ENCODE peak calls at places on chromosomes 6 and 20, in nine cellular contexts. H, O, Z, F, M, N, J, I and L are unnamed samples.

GRCh38 chr6:11711994-11712698 is 66.5 kb downstream of the ADTRP start:
- DNase-seq in H (no peak), O (no peak), Z (no peak), F (no peak), M (no peak), N (no peak), J (no peak), I (no peak), L (peak)

GRCh38 chr20:58393299-58393698 is 4.3 kb downstream of the VAPB start:
- DNase-seq in H (no peak), O (no peak), Z (no peak), F (no peak), M (peak), N (no peak), J (peak), I (no peak), L (no peak)

GRCh38 chr6:110542311-110543024 is 66.1 kb upstream of the SLC22A16 start:
- DNase-seq in H (no peak), O (no peak), Z (peak), F (no peak), M (no peak), N (no peak), J (no peak), I (no peak), L (no peak)

GRCh38 chr6:149316740-149317655 is 514 bp upstream of the TAB2 start:
- DNase-seq in H (peak), O (peak), Z (peak), F (peak), M (peak), N (peak), J (peak), I (peak), L (peak)

GRCh38 chr20:60297649-60298048 is 339.4 kb downstream of the CDH26 start:
- DNase-seq in H (peak), O (no peak), Z (no peak), F (no peak), M (no peak), N (no peak), J (no peak), I (peak), L (no peak)

GRCh38 chr20:23161968-23162696 is 76.0 kb upstream of the CD93 start:
- DNase-seq in H (peak), O (no peak), Z (no peak), F (peak), M (peak), N (peak), J (no peak), I (peak), L (peak)

GRCh38 chr20:38315290-38315966 is 11.5 kb downstream of the BPI start:
- DNase-seq in H (peak), O (no peak), Z (no peak), F (no peak), M (no peak), N (no peak), J (peak), I (no peak), L (peak)

GRCh38 chr6:109455161-109455501 is 441 bp downstream of the MICAL1 start:
- DNase-seq in H (no peak), O (no peak), Z (no peak), F (no peak), M (no peak), N (no peak), J (no peak), I (no peak), L (no peak)

GRCh38 chr20:14879020-14879697 is 541.7 kb upstream of the FLRT3 start:
- DNase-seq in H (no peak), O (peak), Z (no peak), F (no peak), M (peak), N (no peak), J (no peak), I (peak), L (peak)

GRCh38 chr6:152635949-152636674 is 1.1 kb downstream of the SYNE1 start:
- DNase-seq in H (no peak), O (no peak), Z (no peak), F (no peak), M (peak), N (no peak), J (peak), I (no peak), L (no peak)

GRCh38 chr6:45625191-45625664 is 247.5 kb upstream of the SUPT3H start:
- DNase-seq in H (no peak), O (no peak), Z (no peak), F (no peak), M (peak), N (no peak), J (peak), I (no peak), L (peak)

GRCh38 chr6:157092736-157093135 is 230.6 kb downstream of the TMEM242 start:
- DNase-seq in H (no peak), O (no peak), Z (no peak), F (no peak), M (no peak), N (no peak), J (no peak), I (no peak), L (no peak)

GRCh38 chr6:108966855-108967755 is 118.9 kb downstream of the ARMC2 start:
- DNase-seq in H (peak), O (no peak), Z (no peak), F (no peak), M (peak), N (no peak), J (no peak), I (peak), L (no peak)

GRCh38 chr6:144158133-144158532 is 7.8 kb downstream of the STX11 start:
- DNase-seq in H (no peak), O (no peak), Z (no peak), F (no peak), M (peak), N (no peak), J (peak), I (peak), L (no peak)

GRCh38 chr6:170048615-170049256 is 242.1 kb downstream of the DLL1 start:
- DNase-seq in H (no peak), O (no peak), Z (no peak), F (peak), M (no peak), N (no peak), J (peak), I (no peak), L (no peak)

GRCh38 chr6:16320533-16321340 is 82.3 kb downstream of the GMPR start:
- DNase-seq in H (peak), O (no peak), Z (no peak), F (peak), M (no peak), N (no peak), J (peak), I (no peak), L (no peak)

GRCh38 chr6:12939314-12939713 is 222.7 kb downstream of the PHACTR1 start:
- DNase-seq in H (no peak), O (no peak), Z (no peak), F (no peak), M (no peak), N (no peak), J (no peak), I (no peak), L (no peak)

GRCh38 chr20:61814244-61814643 is 251.4 kb downstream of the TAF4 start:
- DNase-seq in H (no peak), O (no peak), Z (no peak), F (no peak), M (no peak), N (no peak), J (no peak), I (no peak), L (no peak)

GRCh38 chr20:1800777-1801176 is 94.4 kb upstream of the SIRPA start:
- DNase-seq in H (peak), O (no peak), Z (no peak), F (no peak), M (peak), N (no peak), J (peak), I (peak), L (peak)

GRCh38 chr6:105318660-105319059 is 84.2 kb downstream of the PREP start:
- DNase-seq in H (no peak), O (no peak), Z (no peak), F (no peak), M (peak), N (no peak), J (peak), I (no peak), L (peak)

GRCh38 chr20:62066983-62067433 is 1.3 kb upstream of the TAF4 start:
- DNase-seq in H (no peak), O (peak), Z (no peak), F (no peak), M (peak), N (no peak), J (no peak), I (peak), L (no peak)

GRCh38 chr6:169807699-169808607 is 56.5 kb downstream of the ERMARD start:
- DNase-seq in H (no peak), O (no peak), Z (no peak), F (no peak), M (no peak), N (no peak), J (no peak), I (no peak), L (no peak)

GRCh38 chr6:117595099-117595923 is 7.0 kb downstream of the GOPC start:
- DNase-seq in H (no peak), O (no peak), Z (no peak), F (no peak), M (no peak), N (no peak), J (no peak), I (no peak), L (no peak)

GRCh38 chr6:74369556-74369993 is 673.6 kb downstream of the CD109 start:
- DNase-seq in H (no peak), O (no peak), Z (no peak), F (no peak), M (no peak), N (no peak), J (peak), I (peak), L (peak)

GRCh38 chr6:36666726-36667591 is 11.6 kb upstream of the CDKN1A start:
- DNase-seq in H (peak), O (peak), Z (no peak), F (peak), M (peak), N (peak), J (peak), I (peak), L (peak)

GRCh38 chr6:151805286-151805840 is 2.1 kb upstream of the ESR1 start:
- DNase-seq in H (no peak), O (no peak), Z (no peak), F (no peak), M (peak), N (no peak), J (no peak), I (peak), L (no peak)

GRCh38 chr6:73062837-73063236 is 162.5 kb downstream of the KHDC1L start:
- DNase-seq in H (no peak), O (no peak), Z (no peak), F (no peak), M (no peak), N (no peak), J (no peak), I (no peak), L (no peak)

GRCh38 chr6:24752917-24753486 is 21.7 kb upstream of the GMNN start:
- DNase-seq in H (no peak), O (no peak), Z (no peak), F (no peak), M (no peak), N (no peak), J (no peak), I (no peak), L (no peak)

GRCh38 chr6:154650351-154650750 is 82.9 kb upstream of the SCAF8 start:
- DNase-seq in H (no peak), O (no peak), Z (no peak), F (no peak), M (no peak), N (no peak), J (no peak), I (no peak), L (no peak)

GRCh38 chr20:51178153-51178552 is 155.2 kb upstream of the KCNG1 start:
- DNase-seq in H (no peak), O (no peak), Z (no peak), F (no peak), M (no peak), N (no peak), J (no peak), I (no peak), L (no peak)

GRCh38 chr6:20013485-20013884 is 176.3 kb downstream of the ID4 start:
- DNase-seq in H (no peak), O (no peak), Z (no peak), F (no peak), M (no peak), N (no peak), J (no peak), I (no peak), L (no peak)

GRCh38 chr20:4289875-4290274 is 274.5 kb upstream of the RNF24 start:
- DNase-seq in H (no peak), O (no peak), Z (no peak), F (no peak), M (no peak), N (no peak), J (no peak), I (no peak), L (no peak)